ENCODE peak calls at places on chromosomes 3 and 15, in nine cellular contexts. One of them, this sample, is unnamed.

GRCh38 chr3:46848271-46849097 is 14.8 kb downstream of the MYL3 start:
- DNase-seq in CD4-positive, alpha-beta memory T cell: no peak
- DNase-seq in astrocyte of the spinal cord: peak
- DNase-seq in lung: no peak
- DNase-seq in breast epithelium: no peak
- DNase-seq in heart right ventricle: peak
- DNase-seq in GM23248: peak
- DNase-seq in spleen: peak
- DNase-seq in lower lobe of right lung: no peak
- DNase-seq in this sample: peak

GRCh38 chr3:152976232-152976631 is 141.3 kb downstream of the P2RY1 start:
- DNase-seq in astrocyte of the spinal cord: no peak
- DNase-seq in heart right ventricle: no peak
- DNase-seq in breast epithelium: no peak
- DNase-seq in CD4-positive, alpha-beta memory T cell: no peak
- DNase-seq in GM23248: no peak
- DNase-seq in spleen: no peak
- DNase-seq in lower lobe of right lung: no peak
- DNase-seq in lung: no peak
- DNase-seq in this sample: no peak

GRCh38 chr3:179266701-179267211 is 15.8 kb upstream of the KCNMB3 start:
- DNase-seq in spleen: peak
- DNase-seq in astrocyte of the spinal cord: no peak
- DNase-seq in CD4-positive, alpha-beta memory T cell: no peak
- DNase-seq in lower lobe of right lung: no peak
- DNase-seq in heart right ventricle: no peak
- DNase-seq in lung: no peak
- DNase-seq in GM23248: no peak
- DNase-seq in breast epithelium: no peak
- DNase-seq in this sample: no peak

GRCh38 chr3:55162031-55162784 is 234.3 kb upstream of the LRTM1 start:
- DNase-seq in breast epithelium: no peak
- DNase-seq in astrocyte of the spinal cord: peak
- DNase-seq in lung: no peak
- DNase-seq in lower lobe of right lung: no peak
- DNase-seq in GM23248: peak
- DNase-seq in spleen: no peak
- DNase-seq in CD4-positive, alpha-beta memory T cell: no peak
- DNase-seq in heart right ventricle: no peak
- DNase-seq in this sample: no peak

GRCh38 chr3:97827741-97828471 is 6.1 kb downstream of the CRYBG3 start:
- DNase-seq in GM23248: peak
- DNase-seq in astrocyte of the spinal cord: peak
- DNase-seq in lower lobe of right lung: no peak
- DNase-seq in heart right ventricle: no peak
- DNase-seq in CD4-positive, alpha-beta memory T cell: no peak
- DNase-seq in breast epithelium: no peak
- DNase-seq in lung: no peak
- DNase-seq in spleen: no peak
- DNase-seq in this sample: no peak

GRCh38 chr3:5822843-5823242 is 635.3 kb downstream of the EDEM1 start:
- DNase-seq in lung: no peak
- DNase-seq in breast epithelium: no peak
- DNase-seq in GM23248: no peak
- DNase-seq in astrocyte of the spinal cord: no peak
- DNase-seq in lower lobe of right lung: no peak
- DNase-seq in CD4-positive, alpha-beta memory T cell: no peak
- DNase-seq in heart right ventricle: no peak
- DNase-seq in spleen: no peak
- DNase-seq in this sample: no peak

GRCh38 chr15:37359495-37360290 is 259.3 kb upstream of the MEIS2 start:
- DNase-seq in CD4-positive, alpha-beta memory T cell: no peak
- DNase-seq in GM23248: no peak
- DNase-seq in breast epithelium: no peak
- DNase-seq in lung: no peak
- DNase-seq in spleen: no peak
- DNase-seq in lower lobe of right lung: no peak
- DNase-seq in heart right ventricle: no peak
- DNase-seq in astrocyte of the spinal cord: no peak
- DNase-seq in this sample: no peak

GRCh38 chr15:40061212-40061901 is 22.4 kb upstream of the SRP14 start:
- DNase-seq in CD4-positive, alpha-beta memory T cell: no peak
- DNase-seq in astrocyte of the spinal cord: no peak
- DNase-seq in GM23248: no peak
- DNase-seq in heart right ventricle: no peak
- DNase-seq in lower lobe of right lung: no peak
- DNase-seq in breast epithelium: no peak
- DNase-seq in spleen: peak
- DNase-seq in lung: no peak
- DNase-seq in this sample: no peak

GRCh38 chr15:100254694-100255093 is 87.1 kb downstream of the ADAMTS17 start:
- DNase-seq in CD4-positive, alpha-beta memory T cell: no peak
- DNase-seq in lung: no peak
- DNase-seq in GM23248: no peak
- DNase-seq in spleen: no peak
- DNase-seq in breast epithelium: no peak
- DNase-seq in heart right ventricle: no peak
- DNase-seq in lower lobe of right lung: no peak
- DNase-seq in astrocyte of the spinal cord: no peak
- DNase-seq in this sample: no peak

GRCh38 chr3:36763850-36764703 is at the start of gene DCLK3:
- DNase-seq in lower lobe of right lung: no peak
- DNase-seq in spleen: peak
- DNase-seq in heart right ventricle: peak
- DNase-seq in lung: no peak
- DNase-seq in astrocyte of the spinal cord: no peak
- DNase-seq in CD4-positive, alpha-beta memory T cell: no peak
- DNase-seq in breast epithelium: no peak
- DNase-seq in GM23248: peak
- DNase-seq in this sample: no peak

GRCh38 chr3:142998439-142998838 is 2.9 kb upstream of the U2SURP start:
- DNase-seq in GM23248: peak
- DNase-seq in lung: no peak
- DNase-seq in breast epithelium: no peak
- DNase-seq in astrocyte of the spinal cord: no peak
- DNase-seq in heart right ventricle: no peak
- DNase-seq in lower lobe of right lung: no peak
- DNase-seq in CD4-positive, alpha-beta memory T cell: no peak
- DNase-seq in spleen: no peak
- DNase-seq in this sample: no peak

GRCh38 chr3:71585126-71585525 is 1.6 kb upstream of the FOXP1 start:
- DNase-seq in breast epithelium: no peak
- DNase-seq in GM23248: peak
- DNase-seq in CD4-positive, alpha-beta memory T cell: no peak
- DNase-seq in spleen: no peak
- DNase-seq in lower lobe of right lung: no peak
- DNase-seq in lung: no peak
- DNase-seq in heart right ventricle: no peak
- DNase-seq in astrocyte of the spinal cord: peak
- DNase-seq in this sample: no peak

GRCh38 chr3:19103510-19103909 is 44.8 kb upstream of the KCNH8 start:
- DNase-seq in GM23248: no peak
- DNase-seq in lower lobe of right lung: no peak
- DNase-seq in breast epithelium: no peak
- DNase-seq in lung: no peak
- DNase-seq in astrocyte of the spinal cord: no peak
- DNase-seq in CD4-positive, alpha-beta memory T cell: no peak
- DNase-seq in heart right ventricle: no peak
- DNase-seq in spleen: no peak
- DNase-seq in this sample: no peak
- H3K4me3 ChIP-seq in GM23248: no peak
- H3K4me3 ChIP-seq in lower lobe of right lung: peak
- H3K4me3 ChIP-seq in breast epithelium: no peak
- H3K4me3 ChIP-seq in lung: no peak
- H3K4me3 ChIP-seq in astrocyte of the spinal cord: no peak
- H3K4me3 ChIP-seq in CD4-positive, alpha-beta memory T cell: no peak
- H3K4me3 ChIP-seq in heart right ventricle: no peak
- H3K4me3 ChIP-seq in spleen: no peak
- H3K4me3 ChIP-seq in this sample: no peak

DNA sequence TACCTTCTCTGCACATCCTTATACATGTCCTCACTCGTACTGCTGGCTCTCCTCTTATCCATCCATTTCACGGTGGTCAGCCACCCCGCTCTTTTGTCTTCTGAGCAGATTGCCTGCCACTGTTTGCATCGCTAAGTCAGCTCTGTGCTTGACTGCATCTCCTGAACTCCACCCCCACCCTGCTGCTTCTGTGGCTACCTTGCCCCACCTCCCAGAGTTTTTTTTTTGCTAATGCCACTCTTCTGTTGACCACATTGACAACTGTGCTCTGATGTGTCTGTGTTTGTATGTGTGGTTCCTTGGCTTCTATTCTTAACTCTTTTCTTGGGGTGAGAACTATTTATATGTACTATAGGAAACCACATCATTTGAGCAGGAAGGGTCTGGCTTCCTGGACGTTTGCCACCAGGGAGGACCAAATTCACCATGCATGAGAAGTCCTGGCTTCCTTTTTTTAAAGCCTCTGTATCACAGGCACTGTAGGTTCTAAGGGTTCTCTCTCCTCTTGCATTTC is 12.8 kb upstream of the MTMR10 start:
- DNase-seq in heart right ventricle: peak
- DNase-seq in GM23248: no peak
- DNase-seq in astrocyte of the spinal cord: no peak
- DNase-seq in lower lobe of right lung: no peak
- DNase-seq in spleen: no peak
- DNase-seq in breast epithelium: no peak
- DNase-seq in CD4-positive, alpha-beta memory T cell: no peak
- DNase-seq in lung: no peak
- DNase-seq in this sample: no peak
- H3K4me3 ChIP-seq in heart right ventricle: no peak
- H3K4me3 ChIP-seq in GM23248: no peak
- H3K4me3 ChIP-seq in astrocyte of the spinal cord: no peak
- H3K4me3 ChIP-seq in lower lobe of right lung: no peak
- H3K4me3 ChIP-seq in spleen: peak
- H3K4me3 ChIP-seq in breast epithelium: no peak
- H3K4me3 ChIP-seq in CD4-positive, alpha-beta memory T cell: no peak
- H3K4me3 ChIP-seq in lung: no peak
- H3K4me3 ChIP-seq in this sample: no peak

GRCh38 chr3:124119056-124119721 is 127.3 kb upstream of the ROPN1 start:
- DNase-seq in lower lobe of right lung: no peak
- DNase-seq in heart right ventricle: no peak
- DNase-seq in lung: no peak
- DNase-seq in GM23248: peak
- DNase-seq in breast epithelium: no peak
- DNase-seq in spleen: no peak
- DNase-seq in astrocyte of the spinal cord: peak
- DNase-seq in CD4-positive, alpha-beta memory T cell: no peak
- DNase-seq in this sample: no peak
- H3K4me3 ChIP-seq in lower lobe of right lung: no peak
- H3K4me3 ChIP-seq in heart right ventricle: no peak
- H3K4me3 ChIP-seq in lung: no peak
- H3K4me3 ChIP-seq in GM23248: peak
- H3K4me3 ChIP-seq in breast epithelium: no peak
- H3K4me3 ChIP-seq in spleen: no peak
- H3K4me3 ChIP-seq in astrocyte of the spinal cord: no peak
- H3K4me3 ChIP-seq in CD4-positive, alpha-beta memory T cell: no peak
- H3K4me3 ChIP-seq in this sample: no peak

DNA sequence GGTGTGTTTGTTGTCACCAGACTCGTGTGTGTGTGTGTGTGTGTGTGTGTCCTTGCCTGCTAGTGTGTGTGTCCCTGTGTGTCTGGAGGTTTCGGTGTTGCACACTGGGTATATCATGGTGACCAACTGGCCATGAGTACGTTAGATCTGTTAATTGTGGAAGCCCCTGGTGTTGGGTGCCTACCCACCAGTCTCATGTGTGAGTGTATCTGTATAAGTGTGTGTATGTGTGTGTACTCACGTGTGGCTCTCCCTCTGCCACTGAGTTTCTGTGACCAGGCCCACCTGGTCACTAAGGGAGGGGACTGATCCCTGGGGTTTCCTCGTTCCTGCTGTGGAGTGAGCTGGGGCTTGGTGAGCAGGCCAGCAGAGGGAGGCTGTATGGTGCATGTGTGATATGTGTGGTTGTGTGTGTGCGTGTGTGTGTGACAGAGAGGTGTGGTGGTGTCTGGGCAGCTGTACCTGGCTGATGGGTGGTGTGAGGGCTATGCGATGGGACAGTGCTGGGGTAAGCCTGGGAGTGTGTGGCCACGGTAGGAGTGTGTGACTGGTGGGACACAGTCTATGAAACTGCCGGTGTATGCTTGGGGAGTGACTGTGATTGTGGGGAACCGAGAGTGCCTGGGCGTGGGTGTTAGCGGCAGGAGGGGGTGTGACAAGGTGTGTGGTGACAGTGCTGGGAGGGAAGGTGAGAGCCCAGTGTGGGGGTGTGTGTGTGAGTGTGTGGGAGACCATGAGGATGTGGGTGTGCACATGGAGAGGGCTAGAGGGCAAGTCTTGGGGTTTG is 1.9 kb downstream of the PRKCD start:
- DNase-seq in astrocyte of the spinal cord: no peak
- DNase-seq in lower lobe of right lung: no peak
- DNase-seq in GM23248: no peak
- DNase-seq in CD4-positive, alpha-beta memory T cell: peak
- DNase-seq in breast epithelium: no peak
- DNase-seq in spleen: peak
- DNase-seq in heart right ventricle: no peak
- DNase-seq in lung: no peak
- DNase-seq in this sample: peak
- H3K4me3 ChIP-seq in astrocyte of the spinal cord: peak
- H3K4me3 ChIP-seq in lower lobe of right lung: peak
- H3K4me3 ChIP-seq in GM23248: peak
- H3K4me3 ChIP-seq in CD4-positive, alpha-beta memory T cell: peak
- H3K4me3 ChIP-seq in breast epithelium: peak
- H3K4me3 ChIP-seq in spleen: peak
- H3K4me3 ChIP-seq in heart right ventricle: no peak
- H3K4me3 ChIP-seq in lung: peak
- H3K4me3 ChIP-seq in this sample: peak

DNA sequence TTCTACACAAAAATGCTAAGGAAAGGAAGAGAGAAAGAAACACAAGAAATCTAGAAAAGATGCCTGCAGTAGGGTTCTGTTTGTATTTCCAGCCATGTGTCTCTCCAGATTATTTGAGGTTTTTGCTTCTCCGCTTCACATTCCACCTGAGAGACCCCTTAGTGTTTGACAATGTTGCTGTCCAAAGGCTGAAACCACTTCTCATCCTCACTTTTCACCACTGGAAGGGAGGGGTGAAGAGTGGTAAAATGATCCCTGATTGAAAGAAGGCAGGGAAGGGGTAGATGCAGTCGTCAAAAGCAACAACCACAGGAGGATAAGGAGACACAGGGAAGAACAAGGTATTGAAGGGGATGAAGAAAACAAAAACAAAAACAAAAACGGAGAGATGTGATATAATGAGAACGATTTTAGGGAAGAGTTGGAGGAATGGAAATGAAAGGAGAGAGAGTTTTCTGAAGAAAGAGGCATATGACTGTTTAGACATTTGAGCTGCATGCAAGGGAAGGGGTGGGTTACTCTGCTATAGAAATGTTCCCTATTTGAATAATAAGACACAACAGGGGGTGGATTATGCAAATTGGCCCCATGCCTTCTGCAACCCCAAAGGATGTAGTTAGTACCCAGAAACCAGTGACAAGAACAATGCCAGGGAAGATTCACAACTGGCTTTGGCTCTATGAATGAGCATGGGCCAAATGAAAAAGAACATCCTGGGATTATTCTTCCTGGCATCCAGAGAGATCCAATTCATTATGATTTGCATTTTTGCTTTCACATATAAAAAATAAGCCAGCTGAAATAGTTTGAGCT is 235.9 kb downstream of the GAP43 start:
- DNase-seq in lung: no peak
- DNase-seq in lower lobe of right lung: no peak
- DNase-seq in spleen: no peak
- DNase-seq in GM23248: no peak
- DNase-seq in breast epithelium: no peak
- DNase-seq in CD4-positive, alpha-beta memory T cell: no peak
- DNase-seq in astrocyte of the spinal cord: no peak
- DNase-seq in heart right ventricle: no peak
- DNase-seq in this sample: no peak
- H3K4me3 ChIP-seq in lung: no peak
- H3K4me3 ChIP-seq in lower lobe of right lung: no peak
- H3K4me3 ChIP-seq in spleen: no peak
- H3K4me3 ChIP-seq in GM23248: no peak
- H3K4me3 ChIP-seq in breast epithelium: no peak
- H3K4me3 ChIP-seq in CD4-positive, alpha-beta memory T cell: no peak
- H3K4me3 ChIP-seq in astrocyte of the spinal cord: no peak
- H3K4me3 ChIP-seq in heart right ventricle: no peak
- H3K4me3 ChIP-seq in this sample: no peak